ENCODE peak calls at places on chromosomes 16 and 17, in four cellular contexts. One of them, this sample, is unnamed.

GRCh38 chr16:62135903-62136302 is 99.7 kb upstream of the CDH8 start:
- DNase-seq in IMR-90: no peak
- DNase-seq in endothelial cell of umbilical vein: no peak
- DNase-seq in K562: no peak
- DNase-seq in this sample: no peak

GRCh38 chr16:11586375-11586855 is 304 bp downstream of the LITAF start:
- DNase-seq in K562: no peak
- DNase-seq in IMR-90: no peak
- DNase-seq in endothelial cell of umbilical vein: no peak
- DNase-seq in this sample: no peak

GRCh38 chr16:72856797-72857196 is 191.1 kb downstream of the ZFHX3 start:
- DNase-seq in IMR-90: no peak
- DNase-seq in endothelial cell of umbilical vein: no peak
- DNase-seq in K562: peak; percentile 13
- DNase-seq in this sample: no peak

GRCh38 chr16:11131706-11132105 is 124.3 kb downstream of the SOCS1 start:
- DNase-seq in endothelial cell of umbilical vein: no peak
- DNase-seq in K562: no peak
- DNase-seq in IMR-90: no peak
- DNase-seq in this sample: no peak

GRCh38 chr17:79280822-79281572 is 206.4 kb downstream of the ENGASE start:
- DNase-seq in endothelial cell of umbilical vein: no peak
- DNase-seq in K562: no peak
- DNase-seq in IMR-90: no peak
- DNase-seq in this sample: no peak

GRCh38 chr17:72123964-72124791 is 3.4 kb downstream of the SOX9 start:
- DNase-seq in K562: no peak
- DNase-seq in IMR-90: no peak
- DNase-seq in endothelial cell of umbilical vein: no peak
- DNase-seq in this sample: no peak

GRCh38 chr17:40035162-40035559 is 19.0 kb downstream of the MED24 start:
- DNase-seq in endothelial cell of umbilical vein: peak; percentile 52
- DNase-seq in K562: peak; percentile 72
- DNase-seq in IMR-90: peak; percentile 47
- DNase-seq in this sample: no peak

GRCh38 chr16:68700120-68700519 is 37.0 kb upstream of the CDH1 start:
- DNase-seq in endothelial cell of umbilical vein: peak; percentile 47
- DNase-seq in IMR-90: peak; percentile 10
- DNase-seq in K562: no peak
- DNase-seq in this sample: no peak

GRCh38 chr17:79950306-79950705 is 85.4 kb downstream of the TBC1D16 start:
- DNase-seq in endothelial cell of umbilical vein: no peak
- DNase-seq in K562: no peak
- DNase-seq in IMR-90: no peak
- DNase-seq in this sample: no peak

GRCh38 chr16:35140293-35140986 is 1681.0 kb downstream of the TP53TG3F start:
- DNase-seq in K562: no peak
- DNase-seq in endothelial cell of umbilical vein: no peak
- DNase-seq in IMR-90: no peak
- DNase-seq in this sample: no peak

GRCh38 chr16:86621966-86622365 is 43.6 kb downstream of the FOXL1 start:
- DNase-seq in K562: no peak
- DNase-seq in endothelial cell of umbilical vein: no peak
- DNase-seq in IMR-90: no peak
- DNase-seq in this sample: no peak

GRCh38 chr16:78437352-78437968 is 338.0 kb downstream of the WWOX start:
- DNase-seq in IMR-90: peak; percentile 1
- DNase-seq in endothelial cell of umbilical vein: peak; percentile 2
- DNase-seq in K562: peak; percentile 79
- DNase-seq in this sample: peak; percentile 5

GRCh38 chr17:78359216-78359935 is 501 bp downstream of the SOCS3 start:
- DNase-seq in IMR-90: no peak
- DNase-seq in endothelial cell of umbilical vein: peak; percentile 35
- DNase-seq in K562: peak; percentile 68
- DNase-seq in this sample: no peak

GRCh38 chr17:14482715-14483114 is 181.8 kb downstream of the HS3ST3B1 start:
- DNase-seq in endothelial cell of umbilical vein: no peak
- DNase-seq in K562: no peak
- DNase-seq in IMR-90: no peak
- DNase-seq in this sample: no peak

GRCh38 chr16:54945063-54945462 is 14.4 kb downstream of the IRX5 start:
- DNase-seq in endothelial cell of umbilical vein: no peak
- DNase-seq in K562: no peak
- DNase-seq in IMR-90: no peak
- DNase-seq in this sample: no peak

GRCh38 chr17:46071796-46072195 is 72.7 kb downstream of the STH start:
- DNase-seq in K562: no peak
- DNase-seq in endothelial cell of umbilical vein: no peak
- DNase-seq in IMR-90: no peak
- DNase-seq in this sample: no peak

GRCh38 chr17:80034977-80035686 is 540 bp downstream of the TBC1D16 start:
- DNase-seq in IMR-90: peak; percentile 43
- DNase-seq in endothelial cell of umbilical vein: peak; percentile 68
- DNase-seq in K562: no peak
- DNase-seq in this sample: no peak

GRCh38 chr17:72724375-72724774 is 368.1 kb downstream of the SLC39A11 start:
- DNase-seq in endothelial cell of umbilical vein: no peak
- DNase-seq in K562: no peak
- DNase-seq in IMR-90: peak; percentile 66
- DNase-seq in this sample: peak; percentile 15

GRCh38 chr16:87226926-87227650 is 90.1 kb downstream of the C16orf95 start:
- DNase-seq in endothelial cell of umbilical vein: peak; percentile 18
- DNase-seq in K562: no peak
- DNase-seq in IMR-90: peak; percentile 93
- DNase-seq in this sample: no peak

GRCh38 chr16:71461686-71462648 is at the start of gene ZNF23:
- DNase-seq in K562: peak; percentile 96
- DNase-seq in endothelial cell of umbilical vein: peak; percentile 76
- DNase-seq in IMR-90: peak; percentile 74
- DNase-seq in this sample: no peak

GRCh38 chr16:85570213-85570734 is 42.8 kb upstream of the GSE1 start:
- DNase-seq in IMR-90: no peak
- DNase-seq in K562: no peak
- DNase-seq in endothelial cell of umbilical vein: no peak
- DNase-seq in this sample: no peak

GRCh38 chr17:688100-688989 is 26.3 kb downstream of the VPS53 start:
- DNase-seq in K562: no peak
- DNase-seq in endothelial cell of umbilical vein: peak; percentile 34
- DNase-seq in IMR-90: peak; percentile 41
- DNase-seq in this sample: no peak

GRCh38 chr17:40072481-40073346 is 9.9 kb downstream of the THRA start:
- DNase-seq in endothelial cell of umbilical vein: no peak
- DNase-seq in IMR-90: no peak
- DNase-seq in K562: peak; percentile 68
- DNase-seq in this sample: no peak

GRCh38 chr16:3023415-3023668 is 400 bp downstream of the HCFC1R1 start:
- DNase-seq in IMR-90: peak; percentile 66
- DNase-seq in endothelial cell of umbilical vein: no peak
- DNase-seq in K562: peak; percentile 14
- DNase-seq in this sample: no peak

GRCh38 chr16:50273888-50274770 is 7.8 kb downstream of the ADCY7 start:
- DNase-seq in endothelial cell of umbilical vein: no peak
- DNase-seq in IMR-90: no peak
- DNase-seq in K562: peak; percentile 58
- DNase-seq in this sample: no peak

GRCh38 chr16:14302399-14303181 is 231.5 kb downstream of the MRTFB start:
- DNase-seq in endothelial cell of umbilical vein: peak; percentile 18
- DNase-seq in K562: peak; percentile 68
- DNase-seq in IMR-90: no peak
- DNase-seq in this sample: no peak

GRCh38 chr17:64200080-64201042 is 62.7 kb downstream of the TEX2 start:
- DNase-seq in endothelial cell of umbilical vein: no peak
- DNase-seq in IMR-90: peak; percentile 67
- DNase-seq in K562: no peak
- DNase-seq in this sample: no peak

GRCh38 chr17:42541041-42541833 is 5.2 kb downstream of the NAGLU start:
- DNase-seq in K562: peak; percentile 9
- DNase-seq in IMR-90: no peak
- DNase-seq in endothelial cell of umbilical vein: no peak
- DNase-seq in this sample: no peak

GRCh38 chr16:53913082-53913870 is 209.3 kb downstream of the FTO start:
- DNase-seq in endothelial cell of umbilical vein: no peak
- DNase-seq in K562: no peak
- DNase-seq in IMR-90: peak; percentile 94
- DNase-seq in this sample: no peak

GRCh38 chr16:345686-346231 is 6.8 kb downstream of the AXIN1 start:
- DNase-seq in endothelial cell of umbilical vein: no peak
- DNase-seq in K562: no peak
- DNase-seq in IMR-90: no peak
- DNase-seq in this sample: no peak
- H4K20me1 ChIP-seq in endothelial cell of umbilical vein: peaks cover 2% of the 10 kb centered on the region
- H4K20me1 ChIP-seq in K562: peaks cover 3% of the 10 kb centered on the region
- H4K20me1 ChIP-seq in IMR-90: peaks cover 68% of the 10 kb centered on the region
- H4K20me1 ChIP-seq in this sample: peaks cover 14% of the 10 kb centered on the region

DNA sequence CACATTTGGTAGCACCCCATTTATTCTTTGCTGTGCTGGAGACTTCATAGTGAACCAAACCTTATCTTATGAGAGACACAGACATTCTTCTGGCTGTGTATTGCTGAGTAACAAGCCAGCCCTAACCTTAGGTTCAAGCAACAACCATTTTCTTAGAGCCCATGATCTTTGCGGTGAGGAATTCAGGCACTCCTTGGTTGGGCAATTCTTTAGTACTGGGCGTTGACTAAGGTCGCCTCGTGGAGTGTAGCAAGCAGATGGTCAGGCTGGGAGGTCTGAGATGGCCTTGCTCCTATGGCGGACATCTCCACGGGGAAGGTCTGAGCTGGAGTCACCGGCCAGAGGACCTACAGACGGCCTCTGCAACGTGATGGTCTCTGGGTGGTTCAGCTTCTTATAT is 43.1 kb downstream of the ARSG start:
- DNase-seq in IMR-90: no peak
- DNase-seq in endothelial cell of umbilical vein: no peak
- DNase-seq in K562: no peak
- DNase-seq in this sample: no peak
- H3K9me3 ChIP-seq in IMR-90: peaks cover 11% of the 10 kb centered on the region
- H3K9me3 ChIP-seq in endothelial cell of umbilical vein: no peaks in the 10 kb centered on the region
- H3K9me3 ChIP-seq in K562: no peaks in the 10 kb centered on the region
- H3K9me3 ChIP-seq in this sample: no peaks in the 10 kb centered on the region

GRCh38 chr17:60293580-60294335 is 98.2 kb downstream of the USP32 start:
- DNase-seq in K562: no peak
- DNase-seq in IMR-90: no peak
- DNase-seq in endothelial cell of umbilical vein: no peak
- DNase-seq in this sample: no peak

GRCh38 chr17:60297729-60298293 is 94.1 kb downstream of the USP32 start:
- DNase-seq in endothelial cell of umbilical vein: no peak
- DNase-seq in IMR-90: no peak
- DNase-seq in K562: no peak
- DNase-seq in this sample: no peak

DNA sequence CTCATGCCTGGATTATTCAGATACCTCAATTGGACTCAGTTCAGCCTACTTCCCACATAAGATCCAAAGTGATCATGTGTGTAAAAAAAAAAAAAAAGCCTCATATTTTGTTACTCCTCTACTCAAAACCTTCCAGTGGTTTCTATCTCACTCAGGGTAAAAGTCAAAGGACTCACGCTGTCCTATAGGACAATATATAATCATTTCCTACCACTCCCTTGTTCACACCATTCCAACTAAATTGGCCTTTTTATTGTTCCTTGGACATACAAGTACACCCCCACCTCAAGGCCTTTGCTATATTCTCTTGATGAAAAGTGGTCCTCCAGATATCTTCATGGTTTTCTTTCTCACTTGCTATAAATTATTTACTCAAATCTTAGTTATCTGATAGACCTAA is 99.2 kb downstream of the USP32 start:
- DNase-seq in IMR-90: no peak
- DNase-seq in endothelial cell of umbilical vein: no peak
- DNase-seq in K562: no peak
- DNase-seq in this sample: no peak
- H3K9me1 ChIP-seq in IMR-90: peaks cover under 1% of the 10 kb centered on the region
- H3K9me1 ChIP-seq in endothelial cell of umbilical vein: no peaks in the 10 kb centered on the region
- H3K9me1 ChIP-seq in K562: no peaks in the 10 kb centered on the region
- H3K9me1 ChIP-seq in this sample: no peaks in the 10 kb centered on the region

GRCh38 chr17:2594657-2595085 is 1.2 kb downstream of the PAFAH1B1 start:
- DNase-seq in K562: no peak
- DNase-seq in endothelial cell of umbilical vein: no peak
- DNase-seq in IMR-90: no peak
- DNase-seq in this sample: no peak

GRCh38 chr17:2593846-2594656 is 597 bp downstream of the PAFAH1B1 start:
- DNase-seq in endothelial cell of umbilical vein: peak; percentile 73
- DNase-seq in IMR-90: peak; percentile 61
- DNase-seq in K562: peak; percentile 77
- DNase-seq in this sample: no peak

GRCh38 chr17:2598166-2598565 is 4.7 kb downstream of the PAFAH1B1 start:
- DNase-seq in endothelial cell of umbilical vein: peak; percentile 26
- DNase-seq in K562: no peak
- DNase-seq in IMR-90: peak; percentile 70
- DNase-seq in this sample: no peak

GRCh38 chr17:2595200-2595599 is 1.7 kb downstream of the PAFAH1B1 start:
- DNase-seq in IMR-90: no peak
- DNase-seq in K562: peak; percentile 10
- DNase-seq in endothelial cell of umbilical vein: no peak
- DNase-seq in this sample: no peak

GRCh38 chr17:2595736-2596135 is 2.3 kb downstream of the PAFAH1B1 start:
- DNase-seq in IMR-90: no peak
- DNase-seq in endothelial cell of umbilical vein: no peak
- DNase-seq in K562: no peak
- DNase-seq in this sample: no peak
- H4K20me1 ChIP-seq in IMR-90: peaks cover 64% of the 10 kb centered on the region
- H4K20me1 ChIP-seq in endothelial cell of umbilical vein: peaks cover 31% of the 10 kb centered on the region
- H4K20me1 ChIP-seq in K562: peaks cover 13% of the 10 kb centered on the region
- H4K20me1 ChIP-seq in this sample: peaks cover 22% of the 10 kb centered on the region

GRCh38 chr16:59880626-59881025 is 1146.5 kb upstream of the GOT2 start:
- DNase-seq in K562: no peak
- DNase-seq in IMR-90: no peak
- DNase-seq in endothelial cell of umbilical vein: no peak
- DNase-seq in this sample: no peak
- H3K9me3 ChIP-seq in K562: no peaks in the 10 kb centered on the region
- H3K9me3 ChIP-seq in IMR-90: peaks cover 2% of the 10 kb centered on the region
- H3K9me3 ChIP-seq in endothelial cell of umbilical vein: no peaks in the 10 kb centered on the region
- H3K9me3 ChIP-seq in this sample: no peaks in the 10 kb centered on the region

DNA sequence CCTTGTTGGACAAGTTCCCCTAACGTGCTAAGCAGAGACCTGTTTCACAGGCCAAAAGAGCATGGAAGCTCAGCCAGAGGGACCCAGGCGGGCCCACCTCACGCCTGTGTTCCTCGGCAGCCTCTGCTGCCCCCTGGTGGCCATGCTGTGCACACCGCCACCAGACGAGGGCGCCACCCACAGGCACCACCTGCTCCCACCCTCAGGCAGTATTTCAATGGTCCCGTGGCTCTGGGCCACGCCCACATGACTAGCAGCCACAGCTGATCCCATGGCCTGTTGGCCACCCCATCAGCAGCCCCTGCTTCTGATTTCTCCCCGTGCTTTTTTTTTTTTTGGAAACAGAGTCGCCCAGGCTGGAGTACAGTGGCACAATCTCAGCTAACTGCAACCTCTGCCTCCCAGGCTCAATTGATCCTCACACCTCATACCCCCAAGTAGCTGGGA is 18.9 kb downstream of the MPG start:
- DNase-seq in IMR-90: peak; percentile 83
- DNase-seq in K562: peak; percentile 97
- DNase-seq in endothelial cell of umbilical vein: peak; percentile 87
- DNase-seq in this sample: no peak
- H3K9me1 ChIP-seq in IMR-90: no peaks in the 10 kb centered on the region
- H3K9me1 ChIP-seq in K562: no peaks in the 10 kb centered on the region
- H3K9me1 ChIP-seq in endothelial cell of umbilical vein: no peaks in the 10 kb centered on the region
- H3K9me1 ChIP-seq in this sample: no peaks in the 10 kb centered on the region

GRCh38 chr17:21208352-21208751 is 5.6 kb downstream of the TMEM11 start:
- DNase-seq in IMR-90: no peak
- DNase-seq in K562: no peak
- DNase-seq in endothelial cell of umbilical vein: no peak
- DNase-seq in this sample: no peak
- H4K20me1 ChIP-seq in IMR-90: peaks cover 95% of the 10 kb centered on the region
- H4K20me1 ChIP-seq in K562: peaks cover 24% of the 10 kb centered on the region
- H4K20me1 ChIP-seq in endothelial cell of umbilical vein: no peaks in the 10 kb centered on the region
- H4K20me1 ChIP-seq in this sample: peaks cover 27% of the 10 kb centered on the region